ENCODE peak calls at places on chromosomes 4 and X, in five cellular contexts. One of them, this sample, is unnamed.

GRCh38 chr4:8451440-8452182 is 11.0 kb downstream of the TRMT44 start:
- DNase-seq in brain microvascular endothelial cell: no peak
- DNase-seq in endodermal cell: no peak
- DNase-seq in IMR-90: no peak
- DNase-seq in cardiac muscle cell: no peak
- DNase-seq in this sample: no peak

GRCh38 chr4:99117876-99118693 is 26.0 kb downstream of the ADH4 start:
- DNase-seq in brain microvascular endothelial cell: no peak
- DNase-seq in endodermal cell: no peak
- DNase-seq in IMR-90: peak
- DNase-seq in cardiac muscle cell: no peak
- DNase-seq in this sample: no peak

GRCh38 chrX:1491851-1492349 is 39.2 kb upstream of the ASMTL start:
- DNase-seq in brain microvascular endothelial cell: peak
- DNase-seq in endodermal cell: peak
- DNase-seq in IMR-90: no peak
- DNase-seq in cardiac muscle cell: peak
- DNase-seq in this sample: no peak

GRCh38 chr4:123785515-123785914 is 388.9 kb downstream of the SPRY1 start:
- DNase-seq in brain microvascular endothelial cell: peak
- DNase-seq in endodermal cell: peak
- DNase-seq in IMR-90: peak
- DNase-seq in cardiac muscle cell: no peak
- DNase-seq in this sample: peak

GRCh38 chr4:185710487-185710995 is 101.5 kb downstream of the SORBS2 start:
- DNase-seq in brain microvascular endothelial cell: no peak
- DNase-seq in endodermal cell: no peak
- DNase-seq in IMR-90: no peak
- DNase-seq in cardiac muscle cell: no peak
- DNase-seq in this sample: no peak

GRCh38 chr4:89723096-89723495 is 113.9 kb downstream of the SNCA start:
- DNase-seq in brain microvascular endothelial cell: no peak
- DNase-seq in endodermal cell: no peak
- DNase-seq in IMR-90: no peak
- DNase-seq in cardiac muscle cell: no peak
- DNase-seq in this sample: no peak

GRCh38 chr4:1626151-1626550 is 58.0 kb downstream of the FAM53A start:
- DNase-seq in brain microvascular endothelial cell: no peak
- DNase-seq in endodermal cell: no peak
- DNase-seq in IMR-90: no peak
- DNase-seq in cardiac muscle cell: no peak
- DNase-seq in this sample: no peak

GRCh38 chrX:103817502-103817901 is 14.6 kb downstream of the RAB9B start:
- DNase-seq in brain microvascular endothelial cell: peak
- DNase-seq in endodermal cell: no peak
- DNase-seq in IMR-90: peak
- DNase-seq in cardiac muscle cell: peak
- DNase-seq in this sample: no peak

GRCh38 chr4:35167385-35167784 is 1076.9 kb downstream of the ARAP2 start:
- DNase-seq in brain microvascular endothelial cell: no peak
- DNase-seq in endodermal cell: no peak
- DNase-seq in IMR-90: no peak
- DNase-seq in cardiac muscle cell: no peak
- DNase-seq in this sample: no peak

GRCh38 chrX:144637731-144638130 is 609.6 kb upstream of the SPANXN1 start:
- DNase-seq in brain microvascular endothelial cell: peak
- DNase-seq in endodermal cell: no peak
- DNase-seq in IMR-90: no peak
- DNase-seq in cardiac muscle cell: no peak
- DNase-seq in this sample: no peak

GRCh38 chr4:147498031-147498700 is 17.3 kb downstream of the EDNRA start:
- DNase-seq in brain microvascular endothelial cell: peak
- DNase-seq in endodermal cell: no peak
- DNase-seq in IMR-90: peak
- DNase-seq in cardiac muscle cell: no peak
- DNase-seq in this sample: no peak

GRCh38 chrX:39470588-39471155 is 627.1 kb downstream of the BCOR start:
- DNase-seq in brain microvascular endothelial cell: peak
- DNase-seq in endodermal cell: no peak
- DNase-seq in IMR-90: peak
- DNase-seq in cardiac muscle cell: no peak
- DNase-seq in this sample: no peak

GRCh38 chrX:13923289-13923688 is 106.4 kb upstream of the GPM6B start:
- DNase-seq in brain microvascular endothelial cell: no peak
- DNase-seq in endodermal cell: no peak
- DNase-seq in IMR-90: no peak
- DNase-seq in cardiac muscle cell: no peak
- DNase-seq in this sample: no peak

GRCh38 chrX:129842510-129843208 is 1.0 kb downstream of the ZDHHC9 start:
- DNase-seq in brain microvascular endothelial cell: no peak
- DNase-seq in endodermal cell: peak
- DNase-seq in IMR-90: peak
- DNase-seq in cardiac muscle cell: peak
- DNase-seq in this sample: no peak

GRCh38 chr4:98446499-98447375 is 185.6 kb downstream of the RAP1GDS1 start:
- DNase-seq in brain microvascular endothelial cell: peak
- DNase-seq in endodermal cell: no peak
- DNase-seq in IMR-90: peak
- DNase-seq in cardiac muscle cell: no peak
- DNase-seq in this sample: peak

GRCh38 chr4:81607947-81608346 is 136.2 kb upstream of the RASGEF1B start:
- DNase-seq in brain microvascular endothelial cell: no peak
- DNase-seq in endodermal cell: no peak
- DNase-seq in IMR-90: no peak
- DNase-seq in cardiac muscle cell: no peak
- DNase-seq in this sample: peak

GRCh38 chrX:39012561-39013209 is 211.4 kb downstream of the MID1IP1 start:
- DNase-seq in brain microvascular endothelial cell: no peak
- DNase-seq in endodermal cell: no peak
- DNase-seq in IMR-90: peak
- DNase-seq in cardiac muscle cell: peak
- DNase-seq in this sample: no peak

GRCh38 chr4:87839309-87839946 is 6.7 kb downstream of the MEPE start:
- DNase-seq in brain microvascular endothelial cell: peak
- DNase-seq in endodermal cell: peak
- DNase-seq in IMR-90: peak
- DNase-seq in cardiac muscle cell: peak
- DNase-seq in this sample: no peak

GRCh38 chrX:153662266-153662665 is 11.3 kb downstream of the PNCK start:
- DNase-seq in brain microvascular endothelial cell: peak
- DNase-seq in endodermal cell: peak
- DNase-seq in IMR-90: peak
- DNase-seq in cardiac muscle cell: peak
- DNase-seq in this sample: no peak

GRCh38 chrX:153971632-153972367 is at the start of gene HCFC1:
- DNase-seq in brain microvascular endothelial cell: peak
- DNase-seq in endodermal cell: peak
- DNase-seq in IMR-90: peak
- DNase-seq in cardiac muscle cell: peak
- DNase-seq in this sample: peak

GRCh38 chrX:27915617-27916016 is 65.6 kb downstream of the DCAF8L1 start:
- DNase-seq in brain microvascular endothelial cell: peak
- DNase-seq in endodermal cell: no peak
- DNase-seq in IMR-90: peak
- DNase-seq in cardiac muscle cell: no peak
- DNase-seq in this sample: no peak

GRCh38 chr4:5404073-5404472 is 304.3 kb downstream of the EVC2 start:
- DNase-seq in brain microvascular endothelial cell: no peak
- DNase-seq in endodermal cell: no peak
- DNase-seq in IMR-90: no peak
- DNase-seq in cardiac muscle cell: no peak
- DNase-seq in this sample: no peak

GRCh38 chr4:119683518-119683917 is 54.9 kb upstream of the PDE5A start:
- DNase-seq in brain microvascular endothelial cell: peak
- DNase-seq in endodermal cell: no peak
- DNase-seq in IMR-90: peak
- DNase-seq in cardiac muscle cell: no peak
- DNase-seq in this sample: no peak

GRCh38 chr4:112297495-112297894 is 326 bp downstream of the ALPK1 start:
- DNase-seq in brain microvascular endothelial cell: no peak
- DNase-seq in endodermal cell: no peak
- DNase-seq in IMR-90: no peak
- DNase-seq in cardiac muscle cell: no peak
- DNase-seq in this sample: no peak

GRCh38 chrX:132900631-132901030 is 57.8 kb downstream of the HS6ST2 start:
- DNase-seq in brain microvascular endothelial cell: no peak
- DNase-seq in endodermal cell: no peak
- DNase-seq in IMR-90: no peak
- DNase-seq in cardiac muscle cell: no peak
- DNase-seq in this sample: no peak

GRCh38 chrX:51024106-51024696 is 113.7 kb downstream of the BMP15 start:
- DNase-seq in brain microvascular endothelial cell: no peak
- DNase-seq in endodermal cell: no peak
- DNase-seq in IMR-90: no peak
- DNase-seq in cardiac muscle cell: no peak
- DNase-seq in this sample: no peak

GRCh38 chrX:51026862-51027261 is 116.3 kb downstream of the BMP15 start:
- DNase-seq in brain microvascular endothelial cell: no peak
- DNase-seq in endodermal cell: no peak
- DNase-seq in IMR-90: no peak
- DNase-seq in cardiac muscle cell: no peak
- DNase-seq in this sample: no peak
- H3K4me3 ChIP-seq in brain microvascular endothelial cell: no peak
- H3K4me3 ChIP-seq in endodermal cell: no peak
- H3K4me3 ChIP-seq in IMR-90: no peak
- H3K4me3 ChIP-seq in cardiac muscle cell: no peak
- H3K4me3 ChIP-seq in this sample: no peak

GRCh38 chr4:11805837-11806236 is 377.1 kb upstream of the HS3ST1 start:
- DNase-seq in brain microvascular endothelial cell: peak
- DNase-seq in endodermal cell: no peak
- DNase-seq in IMR-90: peak
- DNase-seq in cardiac muscle cell: peak
- DNase-seq in this sample: peak
- TF ChIP-seq CTCF in brain microvascular endothelial cell: peak
- TF ChIP-seq CTCF in endodermal cell: peak
- TF ChIP-seq CTCF in IMR-90: peak
- TF ChIP-seq CTCF in cardiac muscle cell: peak
- TF ChIP-seq CTCF in this sample: peak

GRCh38 chrX:30965751-30966150 is 76.7 kb upstream of the TAB3 start:
- DNase-seq in brain microvascular endothelial cell: no peak
- DNase-seq in endodermal cell: no peak
- DNase-seq in IMR-90: no peak
- DNase-seq in cardiac muscle cell: no peak
- DNase-seq in this sample: no peak
- H3K4me3 ChIP-seq in brain microvascular endothelial cell: no peak
- H3K4me3 ChIP-seq in endodermal cell: no peak
- H3K4me3 ChIP-seq in IMR-90: no peak
- H3K4me3 ChIP-seq in cardiac muscle cell: no peak
- H3K4me3 ChIP-seq in this sample: no peak

DNA sequence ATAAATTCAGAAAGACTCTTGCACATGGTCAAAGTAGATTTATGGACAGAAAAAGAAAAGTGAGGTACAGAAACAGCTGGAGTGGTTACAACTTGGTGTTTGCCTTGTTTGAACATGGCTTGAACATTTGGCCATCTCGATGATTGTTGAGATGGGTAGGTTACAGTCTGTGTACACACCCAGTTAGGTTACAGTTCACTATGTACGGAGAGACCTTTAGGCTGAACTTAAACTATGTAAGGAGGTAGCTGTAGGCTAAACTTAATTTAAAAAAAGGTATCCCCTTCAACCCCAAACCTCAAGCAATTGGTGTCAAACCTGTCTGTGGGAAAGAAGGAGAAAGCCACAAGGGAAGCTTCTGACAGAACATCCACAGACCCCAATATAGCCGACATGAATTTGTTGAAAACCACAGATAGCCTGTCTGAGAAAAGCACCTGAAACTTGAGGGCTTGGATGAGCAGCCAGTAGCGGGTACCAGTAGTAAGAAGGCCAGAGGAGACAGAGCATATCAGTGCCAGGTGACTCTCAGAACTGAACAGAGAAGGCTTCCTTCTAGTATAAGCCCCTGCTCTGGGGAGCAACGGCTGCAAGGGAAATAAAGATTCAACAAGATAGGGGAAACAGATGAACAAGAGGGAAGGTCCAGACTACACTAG is 247.9 kb upstream of the GALNTL6 start:
- DNase-seq in brain microvascular endothelial cell: no peak
- DNase-seq in endodermal cell: no peak
- DNase-seq in IMR-90: no peak
- DNase-seq in cardiac muscle cell: no peak
- DNase-seq in this sample: no peak
- TF ChIP-seq CTCF in brain microvascular endothelial cell: no peak
- TF ChIP-seq CTCF in endodermal cell: no peak
- TF ChIP-seq CTCF in IMR-90: no peak
- TF ChIP-seq CTCF in cardiac muscle cell: no peak
- TF ChIP-seq CTCF in this sample: no peak

GRCh38 chr4:20020049-20020448 is 231.7 kb upstream of the SLIT2 start:
- DNase-seq in brain microvascular endothelial cell: no peak
- DNase-seq in endodermal cell: no peak
- DNase-seq in IMR-90: no peak
- DNase-seq in cardiac muscle cell: no peak
- DNase-seq in this sample: no peak

GRCh38 chr4:20017439-20017838 is 234.3 kb upstream of the SLIT2 start:
- DNase-seq in brain microvascular endothelial cell: no peak
- DNase-seq in endodermal cell: no peak
- DNase-seq in IMR-90: no peak
- DNase-seq in cardiac muscle cell: no peak
- DNase-seq in this sample: no peak

GRCh38 chr4:20017035-20017434 is 234.7 kb upstream of the SLIT2 start:
- DNase-seq in brain microvascular endothelial cell: peak
- DNase-seq in endodermal cell: no peak
- DNase-seq in IMR-90: peak
- DNase-seq in cardiac muscle cell: no peak
- DNase-seq in this sample: no peak

GRCh38 chr4:20019310-20020015 is 232.2 kb upstream of the SLIT2 start:
- DNase-seq in brain microvascular endothelial cell: peak
- DNase-seq in endodermal cell: no peak
- DNase-seq in IMR-90: peak
- DNase-seq in cardiac muscle cell: no peak
- DNase-seq in this sample: no peak

GRCh38 chr4:20015825-20016224 is 235.9 kb upstream of the SLIT2 start:
- DNase-seq in brain microvascular endothelial cell: no peak
- DNase-seq in endodermal cell: no peak
- DNase-seq in IMR-90: peak
- DNase-seq in cardiac muscle cell: no peak
- DNase-seq in this sample: no peak
- H3K4me3 ChIP-seq in brain microvascular endothelial cell: no peak
- H3K4me3 ChIP-seq in endodermal cell: no peak
- H3K4me3 ChIP-seq in IMR-90: no peak
- H3K4me3 ChIP-seq in cardiac muscle cell: no peak
- H3K4me3 ChIP-seq in this sample: no peak

GRCh38 chrX:110418220-110418856 is 59.7 kb downstream of the RTL9 start:
- DNase-seq in brain microvascular endothelial cell: peak
- DNase-seq in endodermal cell: peak
- DNase-seq in IMR-90: peak
- DNase-seq in cardiac muscle cell: peak
- DNase-seq in this sample: no peak
- TF ChIP-seq CTCF in brain microvascular endothelial cell: peak
- TF ChIP-seq CTCF in endodermal cell: peak
- TF ChIP-seq CTCF in IMR-90: peak
- TF ChIP-seq CTCF in cardiac muscle cell: peak
- TF ChIP-seq CTCF in this sample: peak

This sample was measured in epithelial cell of proximal tubule.